ENCODE peak calls at places on chromosomes 3 and 15, in six cellular contexts. K, P, X, U, W and O are unnamed samples.
A peak's percentile ranks its signal among the peaks of the same experiment; 100 is the strongest.

GRCh38 chr3:13888576-13888975 is 8.7 kb upstream of the WNT7A start:
- DNase-seq in U (no peak), P (no peak), W (no peak), K (no peak), X (no peak), O (no peak)

GRCh38 chr15:79494392-79494909 is 62.3 kb downstream of the MINAR1 start:
- DNase-seq in X (no peak), U (no peak), K (no peak), W (no peak), P (no peak), O (no peak)

GRCh38 chr15:68372291-68372811 is 59.6 kb downstream of the ITGA11 start:
- DNase-seq in K (no peak), X (no peak), W (no peak), P (no peak), U (peak; percentile 66), O (peak; percentile 88)

GRCh38 chr3:33915796-33916589 is 117.6 kb downstream of the PDCD6IP start:
- DNase-seq in U (peak; percentile 46), X (peak; percentile 16), P (no peak), W (no peak), K (peak; percentile 5), O (peak; percentile 57)

GRCh38 chr15:36426696-36427095 is 152.7 kb upstream of the CDIN1 start:
- DNase-seq in K (no peak), X (no peak), W (no peak), P (no peak), U (no peak), O (no peak)

GRCh38 chr15:26115229-26115943 is 252.3 kb upstream of the ATP10A start:
- DNase-seq in U (no peak), W (no peak), X (no peak), P (no peak), K (no peak), O (no peak)

GRCh38 chr3:197891-198491 is 1.4 kb downstream of the CHL1 start:
- DNase-seq in P (no peak), U (peak; percentile 5), X (no peak), K (no peak), W (peak; percentile 45), O (peak; percentile 70)

GRCh38 chr3:43737001-43737440 is 46.3 kb downstream of the ABHD5 start:
- DNase-seq in W (no peak), U (no peak), P (no peak), X (no peak), K (no peak), O (no peak)

GRCh38 chr3:186213946-186214345 is 105.1 kb upstream of the ETV5 start:
- DNase-seq in W (no peak), K (no peak), X (no peak), P (no peak), U (no peak), O (no peak)

GRCh38 chr3:39760325-39760724 is 49.1 kb upstream of the MYRIP start:
- DNase-seq in K (no peak), U (no peak), W (no peak), X (no peak), P (no peak), O (no peak)

GRCh38 chr15:96629501-96629900 is 299.0 kb downstream of the NR2F2 start:
- DNase-seq in W (no peak), P (no peak), K (no peak), X (peak; percentile 27), U (no peak), O (no peak)

GRCh38 chr3:196085534-196085933 is 3.6 kb upstream of the TFRC start:
- DNase-seq in X (no peak), K (no peak), P (no peak), W (peak; percentile 29), U (no peak), O (peak; percentile 75)

GRCh38 chr15:82105458-82106205 is 59.8 kb upstream of the MEX3B start:
- DNase-seq in W (no peak), U (no peak), X (no peak), P (no peak), K (no peak), O (peak; percentile 79)

GRCh38 chr3:65732060-65732933 is 306.4 kb downstream of the MAGI1 start:
- DNase-seq in P (peak; percentile 3), W (no peak), K (no peak), X (no peak), U (peak; percentile 33), O (peak; percentile 59)

GRCh38 chr15:71698752-71699151 is 111.6 kb upstream of the NR2E3 start:
- DNase-seq in P (no peak), W (no peak), X (no peak), U (no peak), K (no peak), O (no peak)

GRCh38 chr3:71361346-71361745 is 222.2 kb downstream of the FOXP1 start:
- DNase-seq in X (no peak), U (no peak), P (no peak), W (no peak), K (no peak), O (no peak)

GRCh38 chr3:45912435-45912834 is 26.1 kb downstream of the CCR9 start:
- DNase-seq in U (no peak), K (no peak), X (no peak), W (no peak), P (no peak), O (no peak)

GRCh38 chr15:74172751-74173544 is 562 bp upstream of the ISLR start:
- DNase-seq in K (no peak), P (no peak), W (no peak), X (peak; percentile 82), U (no peak), O (peak; percentile 70)

GRCh38 chr3:89032331-89033063 is 74.9 kb upstream of the EPHA3 start:
- DNase-seq in P (no peak), U (no peak), X (no peak), K (no peak), W (no peak), O (no peak)

GRCh38 chr3:37537914-37538691 is 323.6 kb upstream of the CTDSPL start:
- DNase-seq in X (no peak), U (no peak), P (no peak), K (no peak), W (no peak), O (no peak)

GRCh38 chr3:50436063-50436674 is 67.3 kb downstream of the CACNA2D2 start:
- DNase-seq in X (peak; percentile 74), P (no peak), U (peak; percentile 67), W (peak; percentile 88), K (peak; percentile 50), O (peak; percentile 95)

GRCh38 chr15:98727115-98728040 is 79.0 kb downstream of the IGF1R start:
- DNase-seq in X (peak; percentile 85), P (no peak), U (peak; percentile 98), K (peak; percentile 62), W (peak; percentile 90), O (peak; percentile 95)

GRCh38 chr3:176766862-176767261 is 430.4 kb downstream of the TBL1XR1 start:
- DNase-seq in P (no peak), K (no peak), W (no peak), X (no peak), U (no peak), O (no peak)

DNA sequence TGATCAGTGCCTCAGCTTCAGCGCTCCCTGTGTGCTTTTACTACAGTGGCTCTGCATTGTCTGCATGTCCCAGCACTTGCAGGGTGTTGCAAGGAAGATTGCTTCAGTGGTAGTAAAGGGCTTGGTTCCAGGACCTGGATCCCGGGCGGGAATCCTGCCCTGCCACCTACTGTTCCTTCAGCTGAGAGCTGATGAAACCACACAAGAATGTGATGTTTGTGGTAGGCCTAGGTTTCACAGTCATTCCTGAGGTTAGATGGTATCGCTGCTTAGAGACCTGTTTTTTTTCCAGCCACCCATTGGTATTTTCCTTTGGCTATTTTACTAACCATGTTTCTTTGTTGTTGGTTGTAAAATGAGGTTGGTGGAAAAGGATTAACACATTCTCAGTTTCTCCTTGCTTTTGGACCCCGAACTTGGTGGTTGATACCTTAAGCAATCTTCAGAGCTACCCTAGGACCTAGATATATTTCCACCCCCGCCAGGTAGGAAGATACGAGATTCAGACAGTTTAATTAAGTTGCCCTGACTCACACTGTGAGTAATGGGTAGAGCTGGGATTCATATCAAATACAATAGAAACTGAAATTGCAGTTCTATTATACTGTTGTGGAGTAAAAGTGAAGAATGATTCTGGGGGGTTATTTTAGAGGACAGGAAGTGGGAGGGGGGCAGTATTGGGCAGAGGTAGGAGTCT is 11.4 kb downstream of the GPR87 start:
- DNase-seq in P (no peak), U (peak; percentile 61), K (peak; percentile 78), X (no peak), W (peak; percentile 73), O (peak; percentile 95)
- TF ChIP-seq CTCF in P (no peak), U (peak; percentile 28), K (no peak), X (no peak), W (no peak), O (peak; percentile 48)

DNA sequence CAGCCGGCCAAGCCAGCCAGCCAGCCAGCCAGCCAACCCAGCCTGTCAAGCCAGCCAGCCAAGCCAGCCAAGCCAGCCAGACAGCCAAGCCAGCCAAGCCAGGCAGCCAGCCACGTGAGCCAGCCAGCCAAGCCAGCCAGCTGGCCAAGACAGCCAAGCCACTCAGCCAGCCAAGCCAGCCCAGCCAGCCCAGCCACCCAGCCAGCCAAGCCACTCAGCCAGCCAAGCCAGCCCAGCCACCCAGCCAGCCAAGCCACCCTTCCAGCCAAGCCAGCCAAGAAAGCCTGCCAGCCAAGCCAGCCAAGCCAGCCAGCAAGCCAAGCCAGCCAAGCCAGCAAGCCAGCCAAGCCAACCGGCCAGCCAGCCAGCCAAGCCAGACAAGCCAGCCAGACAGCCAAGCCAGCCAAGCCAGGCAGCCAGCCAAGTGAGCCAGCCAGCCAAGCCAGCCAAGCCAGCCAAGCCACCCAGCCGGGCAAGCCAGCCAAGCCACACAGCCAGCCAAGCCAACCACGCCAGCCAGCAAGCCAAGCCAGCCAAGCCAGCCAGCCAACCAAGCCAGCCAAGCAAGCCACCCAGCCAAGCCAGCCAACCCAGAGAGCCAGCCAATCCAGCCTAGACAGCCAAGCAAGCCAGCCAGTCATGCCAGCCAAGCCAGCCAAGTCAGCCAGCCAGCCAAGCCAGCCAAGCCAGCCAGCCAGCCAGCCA is 199.5 kb downstream of the GOLGA6L6 start:
- DNase-seq in X (peak; percentile 83), P (no peak), U (no peak), K (no peak), W (peak; percentile 89), O (peak; percentile 85)
- H3K9me3 ChIP-seq in X (peaks cover 6% of the 10 kb centered on the region), P (peaks cover 4% of the 10 kb centered on the region), U (peaks cover 64% of the 10 kb centered on the region), K (peaks cover 40% of the 10 kb centered on the region), W (peaks cover 10% of the 10 kb centered on the region), O (peaks cover 68% of the 10 kb centered on the region)

DNA sequence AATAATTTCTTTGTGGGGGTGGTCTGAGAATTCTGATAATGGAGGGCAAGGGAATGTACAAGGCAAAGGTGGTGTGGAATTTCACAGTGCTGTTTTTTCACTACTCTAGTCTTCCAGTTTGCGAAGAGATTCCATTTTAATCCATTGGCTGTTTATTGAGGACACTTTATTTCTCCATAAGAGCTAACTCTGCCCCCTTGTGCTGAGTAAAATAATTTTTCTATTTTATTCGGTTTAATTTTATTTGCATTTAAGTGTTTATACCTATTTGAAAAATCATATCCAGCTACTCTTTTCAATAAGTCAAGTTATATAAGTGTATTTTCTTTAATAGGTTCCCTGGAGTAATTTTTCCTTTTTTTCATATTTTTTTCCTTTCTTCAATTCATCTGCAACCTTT is 840.1 kb downstream of the TUSC7 start:
- DNase-seq in P (no peak), X (no peak), U (no peak), K (no peak), W (no peak), O (no peak)
- TF ChIP-seq CTCF in P (no peak), X (no peak), U (peak; percentile 31), K (no peak), W (no peak), O (peak; percentile 53)

DNA sequence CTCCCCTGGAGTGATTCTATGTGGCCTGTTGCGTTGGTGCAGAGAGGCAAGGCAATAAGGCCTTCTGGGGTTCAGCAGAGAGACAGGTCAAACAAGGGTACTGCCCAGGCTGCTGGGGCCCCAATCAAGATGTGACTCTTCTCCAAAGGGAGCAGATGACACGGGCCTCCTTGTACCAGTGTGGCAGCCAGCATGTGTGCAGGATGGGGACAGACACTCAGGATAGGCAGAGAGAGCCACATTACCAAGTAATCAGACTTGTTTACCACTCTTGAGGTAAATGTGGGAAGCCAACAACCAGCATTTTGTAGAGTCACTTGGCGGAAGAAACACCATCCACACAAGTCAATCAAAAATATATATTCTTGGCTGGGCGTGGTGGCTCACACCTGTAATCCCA is 95.3 kb upstream of the DLG1 start:
- DNase-seq in X (no peak), K (no peak), P (no peak), U (no peak), W (no peak), O (no peak)
- H3K9me3 ChIP-seq in X (no peaks in the 10 kb centered on the region), K (no peaks in the 10 kb centered on the region), P (no peaks in the 10 kb centered on the region), U (no peaks in the 10 kb centered on the region), W (no peaks in the 10 kb centered on the region), O (peaks cover 23% of the 10 kb centered on the region)